ENCODE peak calls at places on chromosomes 16 and 17, in eight cellular contexts. Q, B, I, E, U, A, R and Z are unnamed samples.
A peak's percentile ranks its signal among the peaks of the same experiment; 100 is the strongest.

GRCh38 chr16:787261-787966 is 767 bp downstream of the RPUSD1 start:
- DNase-seq in Q (no peak), B (no peak), I (no peak), E (no peak), U (no peak), A (no peak), R (no peak), Z (no peak)

GRCh38 chr16:2016407-2016922 is 3.1 kb upstream of the NPW start:
- DNase-seq in Q (no peak), B (no peak), I (no peak), E (no peak), U (no peak), A (no peak), R (no peak), Z (no peak)

GRCh38 chr16:73071131-73071940 is 23.4 kb upstream of the ZFHX3 start:
- DNase-seq in Q (no peak), B (no peak), I (no peak), E (no peak), U (no peak), A (no peak), R (no peak), Z (peak; percentile 56)

GRCh38 chr16:3058173-3059030 is 7.0 kb upstream of the IL32 start:
- DNase-seq in Q (no peak), B (no peak), I (peak; percentile 64), E (peak; percentile 56), U (no peak), A (peak; percentile 16), R (no peak), Z (peak; percentile 45)

GRCh38 chr16:68359398-68360191 is 48.8 kb downstream of the PRMT7 start:
- DNase-seq in Q (no peak), B (no peak), I (no peak), E (no peak), U (no peak), A (no peak), R (no peak), Z (no peak)

GRCh38 chr16:2785101-2785991 is 2.0 kb downstream of the PRSS33 start:
- DNase-seq in Q (no peak), B (no peak), I (no peak), E (peak; percentile 21), U (peak; percentile 20), A (no peak), R (no peak), Z (no peak)

GRCh38 chr17:72496461-72496860 is 375.6 kb downstream of the SOX9 start:
- DNase-seq in Q (no peak), B (no peak), I (no peak), E (no peak), U (no peak), A (peak; percentile 44), R (no peak), Z (no peak)

GRCh38 chr17:75096082-75096625 is 8.4 kb downstream of the SLC16A5 start:
- DNase-seq in Q (no peak), B (no peak), I (peak; percentile 98), E (no peak), U (no peak), A (peak; percentile 69), R (no peak), Z (no peak)

GRCh38 chr17:6903516-6903915 is 72.0 kb upstream of the TEKT1 start:
- DNase-seq in Q (no peak), B (no peak), I (no peak), E (no peak), U (no peak), A (no peak), R (no peak), Z (no peak)

GRCh38 chr17:60959011-60959410 is 281.4 kb downstream of the BCAS3 start:
- DNase-seq in Q (no peak), B (no peak), I (no peak), E (no peak), U (no peak), A (peak; percentile 69), R (no peak), Z (no peak)

GRCh38 chr17:82752371-82753200 is 721 bp downstream of the TBCD start:
- DNase-seq in Q (no peak), B (no peak), I (peak; percentile 21), E (no peak), U (no peak), A (peak; percentile 26), R (no peak), Z (peak; percentile 28)

GRCh38 chr16:4679854-4680636 is 13.3 kb upstream of the NUDT16L1 start:
- DNase-seq in Q (no peak), B (no peak), I (peak; percentile 97), E (peak; percentile 64), U (peak; percentile 34), A (peak; percentile 91), R (no peak), Z (no peak)

GRCh38 chr16:49019081-49019633 is 262.5 kb downstream of the CBLN1 start:
- DNase-seq in Q (no peak), B (no peak), I (no peak), E (no peak), U (no peak), A (peak; percentile 80), R (no peak), Z (no peak)

GRCh38 chr17:81537856-81538555 is 9.8 kb downstream of the FSCN2 start:
- DNase-seq in Q (no peak), B (no peak), I (no peak), E (no peak), U (no peak), A (no peak), R (no peak), Z (no peak)

GRCh38 chr16:68732741-68733399 is 4.2 kb upstream of the CDH1 start:
- DNase-seq in Q (no peak), B (no peak), I (no peak), E (no peak), U (no peak), A (no peak), R (no peak), Z (no peak)

GRCh38 chr17:47982645-47983440 is 11.9 kb downstream of the CDK5RAP3 start:
- DNase-seq in Q (no peak), B (no peak), I (no peak), E (no peak), U (no peak), A (no peak), R (no peak), Z (no peak)

GRCh38 chr17:1787301-1787902 is 25.5 kb downstream of the SERPINF1 start:
- DNase-seq in Q (peak; percentile 68), B (no peak), I (peak; percentile 92), E (no peak), U (no peak), A (peak; percentile 96), R (no peak), Z (no peak)

GRCh38 chr17:42937712-42938596 is 26.3 kb downstream of the AARSD1 start:
- DNase-seq in Q (no peak), B (no peak), I (peak; percentile 59), E (peak; percentile 50), U (no peak), A (peak; percentile 66), R (peak; percentile 26), Z (peak; percentile 66)
- TF ChIP-seq CTCF in Q (peak; percentile 77), B (peak; percentile 68), I (peak; percentile 70), E (peak; percentile 57), U (peak; percentile 13), A (peak; percentile 78), R (peak; percentile 68), Z (no peak)

GRCh38 chr16:56793504-56793903 is 63.6 kb downstream of the NUP93 start:
- DNase-seq in Q (no peak), B (no peak), I (peak; percentile 39), E (no peak), U (no peak), A (peak; percentile 33), R (no peak), Z (peak; percentile 14)
- TF ChIP-seq CTCF in Q (peak; percentile 34), B (peak; percentile 9), I (peak; percentile 56), E (peak; percentile 33), U (no peak), A (peak; percentile 39), R (peak; percentile 60), Z (no peak)

GRCh38 chr17:58172369-58173071 is 5.7 kb downstream of the OR4D2 start:
- DNase-seq in Q (no peak), B (no peak), I (peak; percentile 66), E (no peak), U (no peak), A (peak; percentile 42), R (no peak), Z (peak; percentile 19)
- TF ChIP-seq CTCF in Q (no peak), B (peak; percentile 29), I (peak; percentile 74), E (no peak), U (no peak), A (peak; percentile 45), R (peak; percentile 57), Z (no peak)

GRCh38 chr17:38428643-38429371 is 543 bp downstream of the ARHGAP23 start:
- DNase-seq in Q (no peak), B (no peak), I (no peak), E (peak; percentile 83), U (peak; percentile 47), A (peak; percentile 40), R (no peak), Z (peak; percentile 66)
- TF ChIP-seq CTCF in Q (no peak), B (no peak), I (no peak), E (no peak), U (no peak), A (no peak), R (no peak), Z (no peak)

GRCh38 chr17:79028496-79029326 is 4.7 kb downstream of the C1QTNF1 start:
- DNase-seq in Q (no peak), B (no peak), I (no peak), E (no peak), U (no peak), A (no peak), R (no peak), Z (no peak)
- TF ChIP-seq CTCF in Q (peak; percentile 23), B (peak; percentile 29), I (peak; percentile 33), E (no peak), U (no peak), A (peak; percentile 28), R (no peak), Z (no peak)

GRCh38 chr16:89489040-89489721 is 1.2 kb downstream of the ANKRD11 start:
- DNase-seq in Q (peak; percentile 94), B (peak; percentile 98), I (peak; percentile 93), E (peak; percentile 81), U (peak; percentile 66), A (peak; percentile 96), R (peak; percentile 57), Z (peak; percentile 68)
- TF ChIP-seq CTCF in Q (peak; percentile 9), B (peak; percentile 65), I (peak; percentile 40), E (no peak), U (no peak), A (peak; percentile 26), R (peak; percentile 40), Z (no peak)

GRCh38 chr16:11098601-11099377 is 154.4 kb downstream of the CLEC16A start:
- DNase-seq in Q (no peak), B (no peak), I (no peak), E (peak; percentile 48), U (no peak), A (no peak), R (no peak), Z (no peak)

GRCh38 chr16:11101283-11101682 is 154.7 kb downstream of the SOCS1 start:
- DNase-seq in Q (no peak), B (no peak), I (no peak), E (no peak), U (no peak), A (no peak), R (no peak), Z (no peak)

GRCh38 chr16:11099672-11100195 is 155.4 kb downstream of the CLEC16A start:
- DNase-seq in Q (no peak), B (no peak), I (no peak), E (no peak), U (no peak), A (no peak), R (no peak), Z (no peak)

GRCh38 chr16:11101695-11102522 is 154.1 kb downstream of the SOCS1 start:
- DNase-seq in Q (no peak), B (no peak), I (no peak), E (no peak), U (no peak), A (peak; percentile 41), R (no peak), Z (no peak)

GRCh38 chr16:11100239-11100750 is 155.7 kb downstream of the SOCS1 start:
- DNase-seq in Q (peak; percentile 74), B (no peak), I (no peak), E (no peak), U (no peak), A (peak; percentile 94), R (no peak), Z (peak; percentile 18)
- TF ChIP-seq CTCF in Q (peak; percentile 45), B (peak; percentile 41), I (no peak), E (no peak), U (no peak), A (peak; percentile 55), R (no peak), Z (no peak)